ENCODE peak calls at places on chromosome 1, in five cellular contexts. E is Daoy, H is non-pigmented ciliary epithelial cell, R is endodermal cell, K is NCI-H510A treated with DMSO at 0.1 percent for 48 hours. O is an unnamed sample.

GRCh38 chr1:219805191-219805590 is 123.2 kb downstream of the SLC30A10 start:
- DNase-seq in H (no peak), K (no peak), E (no peak), R (no peak), O (no peak)

GRCh38 chr1:87042127-87042811 is 127.8 kb downstream of the HS2ST1 start:
- DNase-seq in H (no peak), R (no peak), K (no peak), E (no peak), O (no peak)

GRCh38 chr1:19067187-19067911 is 110.9 kb upstream of the IFFO2 start:
- DNase-seq in E (peak), R (peak), K (no peak), H (no peak), O (peak)

GRCh38 chr1:217889401-217889800 is 258.3 kb downstream of the SPATA17 start:
- DNase-seq in R (peak), K (no peak), H (no peak), E (peak), O (no peak)

GRCh38 chr1:93584238-93585003 is 97.2 kb downstream of the BCAR3 start:
- DNase-seq in K (no peak), R (peak), H (no peak), E (no peak), O (no peak)

GRCh38 chr1:29709711-29710169 is 473.4 kb downstream of the PTPRU start:
- DNase-seq in K (peak), E (peak), H (no peak), R (no peak), O (peak)

GRCh38 chr1:20343149-20343936 is 52.7 kb downstream of the VWA5B1 start:
- DNase-seq in R (peak), H (no peak), K (no peak), E (no peak), O (no peak)

GRCh38 chr1:27513521-27513920 is 23.6 kb upstream of the WASF2 start:
- DNase-seq in E (no peak), H (no peak), K (no peak), R (peak), O (no peak)

GRCh38 chr1:203536981-203537455 is 43.1 kb downstream of the OPTC start:
- DNase-seq in H (no peak), K (no peak), E (peak), R (peak), O (peak)

GRCh38 chr1:7690496-7691182 is 80.5 kb upstream of the VAMP3 start:
- DNase-seq in E (no peak), K (no peak), R (no peak), H (no peak), O (no peak)

GRCh38 chr1:39900662-39901485 is 843 bp downstream of the MYCL start:
- DNase-seq in R (peak), H (no peak), K (peak), E (peak), O (peak)

GRCh38 chr1:166947398-166948043 is 27.8 kb downstream of the ILDR2 start:
- DNase-seq in K (peak), E (peak), R (peak), H (peak), O (peak)

GRCh38 chr1:161987872-161988271 is 35.8 kb downstream of the OLFML2B start:
- DNase-seq in H (no peak), K (no peak), R (no peak), E (no peak), O (no peak)